ENCODE peak calls at places on chromosomes 4 and X, in five cellular contexts. Y is neural progenitor cell, S is hepatocyte, K is GM23248, G is GM23338. R is an unnamed sample.

GRCh38 chrX:111652719-111653118 is 28.3 kb upstream of the ALG13 start:
- DNase-seq in Y (peak; percentile 30), S (peak; percentile 22), K (no peak), G (peak; percentile 16), R (no peak)

GRCh38 chr4:80143305-80143679 is 54.0 kb upstream of the PRDM8 start:
- DNase-seq in Y (no peak), S (no peak), K (no peak), G (no peak), R (no peak)

GRCh38 chr4:98338761-98339438 is 77.7 kb downstream of the RAP1GDS1 start:
- DNase-seq in Y (no peak), S (no peak), K (no peak), G (peak; percentile 46), R (no peak)

GRCh38 chr4:136742330-136742729 is 790.0 kb downstream of the PCDH18 start:
- DNase-seq in Y (no peak), S (no peak), K (peak; percentile 15), G (no peak), R (no peak)

GRCh38 chr4:19497692-19498091 is 754.0 kb upstream of the SLIT2 start:
- DNase-seq in Y (no peak), S (no peak), K (no peak), G (no peak), R (no peak)

GRCh38 chr4:73735231-73735630 is 5.1 kb upstream of the CXCL8 start:
- DNase-seq in Y (no peak), S (no peak), K (peak; percentile 86), G (no peak), R (peak; percentile 13)

GRCh38 chr4:147049940-147050852 is 104.5 kb upstream of the TTC29 start:
- DNase-seq in Y (no peak), S (peak; percentile 31), K (peak; percentile 47), G (no peak), R (no peak)

GRCh38 chrX:120125444-120125843 is 9.7 kb upstream of the RHOXF1 start:
- DNase-seq in Y (no peak), S (no peak), K (no peak), G (no peak), R (no peak)

GRCh38 chr4:152968806-152969394 is 32.8 kb downstream of the FHDC1 start:
- DNase-seq in Y (no peak), S (no peak), K (peak; percentile 75), G (no peak), R (no peak)

GRCh38 chr4:145315828-145316227 is 135.4 kb upstream of the OTUD4 start:
- DNase-seq in Y (no peak), S (no peak), K (peak; percentile 39), G (no peak), R (no peak)
- TF ChIP-seq EZH2phosphoT487 in Y (no peak), S (no peak), K (no peak), G (no peak), R (no peak)

GRCh38 chrX:149853925-149854324 is 27.1 kb upstream of the MAGEA8 start:
- DNase-seq in Y (no peak), S (no peak), K (no peak), G (no peak), R (no peak)

GRCh38 chrX:149860445-149860844 is 20.5 kb upstream of the MAGEA8 start:
- DNase-seq in Y (no peak), S (no peak), K (no peak), G (no peak), R (no peak)

DNA sequence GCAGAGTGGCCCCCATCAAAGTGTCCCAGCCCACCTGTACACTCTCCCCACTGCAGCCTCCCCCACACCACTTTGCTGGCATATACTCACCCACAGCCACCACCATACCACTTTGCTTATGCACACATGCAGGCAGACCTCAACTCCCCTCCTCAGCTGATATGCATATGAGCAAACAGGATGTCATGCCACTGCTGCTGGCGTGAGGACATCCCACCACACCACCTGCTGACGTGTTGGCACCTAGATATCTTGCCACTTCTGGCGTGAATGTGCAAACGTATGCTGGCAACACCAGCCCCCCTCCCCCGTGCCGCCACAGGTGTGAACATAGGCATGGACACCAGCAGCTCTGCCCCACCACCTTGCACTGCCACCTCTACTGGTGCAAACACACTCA is 22.4 kb upstream of the MAGEA8 start:
- DNase-seq in Y (no peak), S (no peak), K (no peak), G (no peak), R (no peak)
- TF ChIP-seq EZH2phosphoT487 in Y (no peak), S (no peak), K (no peak), G (no peak), R (no peak)

GRCh38 chrX:153968255-153968654 is 3.4 kb downstream of the HCFC1 start:
- DNase-seq in Y (peak; percentile 28), S (no peak), K (no peak), G (no peak), R (no peak)

GRCh38 chrX:153967536-153968214 is 3.9 kb downstream of the HCFC1 start:
- DNase-seq in Y (no peak), S (no peak), K (no peak), G (no peak), R (no peak)

GRCh38 chrX:153966841-153967535 is 4.6 kb downstream of the HCFC1 start:
- DNase-seq in Y (no peak), S (no peak), K (peak; percentile 60), G (no peak), R (no peak)

GRCh38 chrX:153964105-153964504 is 7.5 kb downstream of the HCFC1 start:
- DNase-seq in Y (no peak), S (no peak), K (no peak), G (no peak), R (no peak)

GRCh38 chrX:153966283-153966688 is 5.3 kb downstream of the HCFC1 start:
- DNase-seq in Y (no peak), S (no peak), K (peak; percentile 46), G (no peak), R (no peak)
- TF ChIP-seq EZH2phosphoT487 in Y (no peak), S (no peak), K (no peak), G (no peak), R (no peak)

GRCh38 chr4:23827971-23828680 is 61.7 kb downstream of the PPARGC1A start:
- DNase-seq in Y (no peak), S (no peak), K (no peak), G (no peak), R (no peak)

GRCh38 chr4:23819041-23819511 is 70.8 kb downstream of the PPARGC1A start:
- DNase-seq in Y (no peak), S (peak; percentile 11), K (no peak), G (no peak), R (no peak)

GRCh38 chr4:23818097-23818648 is 71.7 kb downstream of the PPARGC1A start:
- DNase-seq in Y (no peak), S (peak; percentile 9), K (no peak), G (no peak), R (no peak)

GRCh38 chr4:23822181-23822580 is 67.7 kb downstream of the PPARGC1A start:
- DNase-seq in Y (no peak), S (no peak), K (no peak), G (peak; percentile 21), R (no peak)
- TF ChIP-seq EZH2phosphoT487 in Y (no peak), S (no peak), K (no peak), G (no peak), R (no peak)

DNA sequence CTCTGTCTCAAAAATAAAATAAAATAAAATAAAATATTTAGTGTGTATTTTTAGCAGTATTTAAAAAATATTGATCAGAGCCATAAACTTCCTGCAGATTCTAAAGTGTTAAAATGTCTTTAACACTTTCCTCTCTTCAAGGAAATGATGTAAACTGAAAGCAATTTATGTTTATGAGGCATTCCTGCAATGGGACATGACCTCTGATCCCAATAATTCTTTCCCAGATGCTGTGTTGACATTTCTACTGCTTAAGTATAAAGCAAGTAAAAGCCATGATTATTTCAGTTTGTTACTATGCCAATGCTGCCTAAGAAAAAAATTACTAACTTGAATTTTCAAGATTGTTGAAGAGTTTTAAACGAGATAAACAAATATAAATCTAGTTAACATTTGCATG is 29.0 kb downstream of the COQ2 start:
- DNase-seq in Y (no peak), S (peak; percentile 56), K (peak; percentile 37), G (no peak), R (no peak)
- TF ChIP-seq EZH2phosphoT487 in Y (no peak), S (no peak), K (no peak), G (no peak), R (no peak)

GRCh38 chrX:46180258-46180687 is 364.9 kb downstream of the ZNF674 start:
- DNase-seq in Y (peak; percentile 1), S (no peak), K (peak; percentile 86), G (no peak), R (no peak)
- TF ChIP-seq EZH2phosphoT487 in Y (no peak), S (no peak), K (peak; percentile 57), G (no peak), R (no peak)

DNA sequence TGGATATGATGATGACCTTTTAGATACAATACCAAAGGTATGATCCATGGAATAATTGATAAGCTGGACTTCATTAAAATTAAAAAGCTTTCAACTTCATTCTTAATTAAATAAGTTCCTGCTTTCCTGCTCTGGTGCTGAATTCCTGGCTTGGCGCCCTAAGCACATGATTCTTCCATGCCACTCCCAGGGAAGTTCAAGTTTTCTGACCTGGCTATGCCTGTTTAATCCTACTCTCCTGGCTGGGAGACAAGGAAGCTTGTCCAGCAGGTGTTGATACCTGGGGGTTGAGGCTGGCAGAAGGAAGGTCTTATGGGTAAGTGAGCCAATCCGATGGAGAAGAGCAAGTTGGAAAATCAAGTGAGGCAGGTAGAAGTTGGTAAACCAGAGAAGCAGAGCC is 24.3 kb downstream of the XKRX start:
- DNase-seq in Y (no peak), S (no peak), K (no peak), G (no peak), R (no peak)
- TF ChIP-seq EZH2phosphoT487 in Y (no peak), S (no peak), K (no peak), G (no peak), R (no peak)

R was measured in OCI-LY7.